ENCODE peak calls at places on chromosome 13, in nine cellular contexts. O is heart left ventricle; I is heart right ventricle; S is tibial artery; P is uterus; W is SJCRH30; A is CD8-positive, alpha-beta T cell; X is cardiac fibroblast; M is SK-N-SH. R is an unnamed sample.

GRCh38 chr13:20923272-20923671 is 20.7 kb upstream of the XPO4 start:
- DNase-seq in M (no peak), X (no peak), W (peak), S (no peak), A (no peak), P (no peak), O (peak), I (no peak), R (no peak)

GRCh38 chr13:44507639-44508038 is 68.5 kb downstream of the TSC22D1 start:
- DNase-seq in P (no peak), W (no peak), A (no peak), O (no peak), S (no peak), M (no peak), X (no peak), I (no peak), R (no peak)

GRCh38 chr13:82096256-82096655 is 1755.3 kb upstream of the SPRY2 start:
- DNase-seq in I (no peak), S (no peak), P (no peak), X (no peak), M (no peak), W (no peak), A (no peak), O (no peak), R (no peak)

GRCh38 chr13:43368003-43368402 is 344.6 kb downstream of the DNAJC15 start:
- DNase-seq in P (no peak), M (no peak), X (no peak), I (no peak), W (no peak), S (no peak), O (no peak), A (no peak), R (peak)

GRCh38 chr13:93859666-93860065 is 619.8 kb downstream of the DCT start:
- DNase-seq in X (peak), S (no peak), W (no peak), P (no peak), A (no peak), I (no peak), O (no peak), M (no peak), R (peak)

GRCh38 chr13:41621716-41622508 is 164.6 kb downstream of the RGCC start:
- DNase-seq in S (no peak), O (no peak), X (peak), I (no peak), W (no peak), M (no peak), P (no peak), A (no peak), R (no peak)

GRCh38 chr13:84279166-84279565 is 396.9 kb upstream of the SLITRK1 start:
- DNase-seq in W (no peak), I (no peak), S (no peak), P (no peak), M (no peak), O (no peak), A (no peak), X (no peak), R (no peak)

GRCh38 chr13:98300956-98301641 is 124.0 kb upstream of the RNF113B start:
- DNase-seq in O (no peak), I (no peak), P (no peak), W (peak), M (no peak), S (no peak), A (no peak), X (no peak), R (peak)

GRCh38 chr13:66915596-66916185 is 314.4 kb downstream of the PCDH9 start:
- DNase-seq in S (no peak), X (peak), I (no peak), P (no peak), O (no peak), W (no peak), M (no peak), A (no peak), R (no peak)

GRCh38 chr13:112973577-112973951 is 4.5 kb downstream of the MCF2L start:
- DNase-seq in X (no peak), A (no peak), M (no peak), W (no peak), O (no peak), I (no peak), S (no peak), P (no peak), R (no peak)

GRCh38 chr13:105406551-105406950 is 1128.9 kb downstream of the EFNB2 start:
- DNase-seq in A (no peak), O (no peak), I (no peak), P (no peak), W (no peak), X (no peak), M (no peak), S (no peak), R (no peak)

GRCh38 chr13:85864963-85865530 is 65.8 kb upstream of the SLITRK6 start:
- DNase-seq in I (no peak), A (no peak), O (no peak), W (no peak), S (no peak), P (no peak), X (peak), M (peak), R (peak)

GRCh38 chr13:24651718-24652345 is 28.4 kb upstream of the ATP12A start:
- DNase-seq in S (no peak), X (no peak), O (no peak), P (no peak), I (no peak), W (no peak), A (no peak), M (no peak), R (no peak)

GRCh38 chr13:29849731-29850212 is 645 bp downstream of the UBL3 start:
- DNase-seq in M (peak), S (peak), P (peak), X (peak), O (peak), I (peak), A (peak), W (peak), R (peak)

GRCh38 chr13:98822238-98822606 is 69.8 kb upstream of the SLC15A1 start:
- DNase-seq in S (no peak), A (no peak), O (no peak), W (no peak), P (no peak), M (peak), I (no peak), X (peak), R (no peak)

GRCh38 chr13:31038834-31039552 is 106.5 kb downstream of the TEX26 start:
- DNase-seq in O (no peak), S (no peak), W (peak), P (no peak), X (no peak), M (no peak), I (no peak), A (no peak), R (no peak)

GRCh38 chr13:72163671-72164070 is 296.7 kb upstream of the DACH1 start:
- DNase-seq in M (no peak), P (no peak), O (no peak), A (no peak), S (no peak), I (no peak), W (no peak), X (no peak), R (no peak)

GRCh38 chr13:39565036-39565949 is 37.7 kb downstream of the LHFPL6 start:
- DNase-seq in M (no peak), O (peak), P (peak), I (no peak), S (no peak), X (peak), A (no peak), W (peak), R (peak)

GRCh38 chr13:95195146-95195545 is 106.1 kb downstream of the ABCC4 start:
- DNase-seq in A (no peak), W (no peak), P (no peak), O (no peak), S (no peak), M (no peak), X (no peak), I (no peak), R (no peak)

DNA sequence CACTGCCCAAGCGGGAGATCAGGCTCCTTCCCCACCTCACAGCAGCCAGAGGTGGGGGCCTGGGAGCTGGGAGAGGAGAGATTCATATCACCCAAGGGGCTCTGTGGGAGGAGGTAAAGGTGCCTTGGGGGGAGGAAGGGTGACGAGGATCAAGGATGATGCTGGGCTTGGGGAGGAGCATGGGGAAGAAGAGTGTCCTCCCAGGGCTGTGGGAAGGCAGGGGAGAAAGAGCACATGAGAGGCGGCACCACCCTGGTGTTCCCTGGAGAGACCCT is 82.7 kb downstream of the ANKRD10 start:
- DNase-seq in O (no peak), S (no peak), P (no peak), W (no peak), I (no peak), X (no peak), A (no peak), M (no peak), R (peak)
- H3K4me3 ChIP-seq in O (no peak), S (no peak), P (no peak), W (no peak), I (no peak), X (no peak), A (no peak), M (no peak), R (no peak)

DNA sequence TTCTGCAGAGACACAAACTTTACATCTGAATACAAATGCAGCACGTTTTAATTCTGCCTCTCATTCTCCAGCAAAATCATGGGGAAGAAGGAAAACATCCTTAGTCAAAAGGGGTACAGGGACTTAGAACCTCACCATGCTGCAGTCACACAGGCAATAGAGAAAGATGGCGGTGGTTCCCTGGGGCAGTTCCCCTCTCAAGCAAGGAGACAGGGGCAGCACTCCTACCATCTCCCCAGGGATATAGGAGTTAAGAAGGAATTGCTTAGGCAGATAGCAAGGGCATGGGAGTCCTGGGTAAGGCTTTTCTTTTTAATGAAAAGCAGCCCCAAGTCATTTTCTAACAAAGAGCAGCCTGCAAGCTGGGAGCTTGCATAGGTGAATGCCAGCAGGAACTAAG is 514.8 kb downstream of the IRS2 start:
- DNase-seq in I (no peak), P (no peak), O (no peak), M (no peak), X (no peak), W (no peak), S (no peak), A (no peak), R (no peak)
- H3K4me3 ChIP-seq in I (no peak), P (no peak), O (no peak), M (no peak), X (no peak), W (peak), S (no peak), A (no peak), R (peak)

DNA sequence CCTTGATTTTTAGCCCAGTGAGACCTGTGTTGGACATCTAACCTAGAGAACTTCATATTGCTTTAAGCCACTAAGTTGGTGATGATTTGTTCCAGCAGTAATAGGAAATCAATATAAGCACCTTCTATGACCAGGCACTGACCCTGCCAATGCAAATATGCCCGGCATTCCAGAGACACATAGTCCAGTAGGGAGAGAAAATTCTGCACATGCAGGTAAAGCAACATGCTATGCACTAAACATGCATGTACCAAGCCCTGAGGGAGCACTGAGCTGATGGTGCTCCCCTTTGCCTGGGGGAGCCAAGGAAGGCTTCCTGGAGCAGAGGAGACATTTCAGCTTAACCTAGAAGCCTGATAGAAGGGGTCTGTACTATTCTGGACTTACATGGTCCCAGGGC is 40.4 kb upstream of the C13orf42 start:
- DNase-seq in O (no peak), M (no peak), S (no peak), W (no peak), P (no peak), A (no peak), I (no peak), X (no peak), R (no peak)
- H3K4me3 ChIP-seq in O (no peak), M (no peak), S (no peak), W (no peak), P (no peak), A (no peak), I (no peak), X (no peak), R (no peak)

GRCh38 chr13:23623394-23623793 is 53.2 kb downstream of the TNFRSF19 start:
- DNase-seq in W (no peak), A (no peak), O (no peak), I (no peak), S (no peak), M (no peak), X (no peak), P (no peak), R (no peak)
- H3K4me3 ChIP-seq in W (no peak), A (no peak), O (no peak), I (no peak), S (no peak), M (no peak), X (no peak), P (no peak), R (no peak)

GRCh38 chr13:106558527-106558926 is 9.4 kb downstream of the ARGLU1 start:
- DNase-seq in W (no peak), S (no peak), O (no peak), P (no peak), M (no peak), X (no peak), I (no peak), A (no peak), R (no peak)

GRCh38 chr13:106561551-106562170 is 6.3 kb downstream of the ARGLU1 start:
- DNase-seq in S (no peak), X (peak), A (peak), O (peak), M (no peak), W (no peak), P (no peak), I (no peak), R (no peak)

GRCh38 chr13:106565127-106565775 is 2.7 kb downstream of the ARGLU1 start:
- DNase-seq in M (no peak), I (no peak), X (no peak), A (no peak), S (no peak), O (no peak), W (no peak), P (no peak), R (no peak)

GRCh38 chr13:106562301-106562700 is 5.6 kb downstream of the ARGLU1 start:
- DNase-seq in I (no peak), W (no peak), O (no peak), X (no peak), M (no peak), P (no peak), A (no peak), S (no peak), R (no peak)

DNA sequence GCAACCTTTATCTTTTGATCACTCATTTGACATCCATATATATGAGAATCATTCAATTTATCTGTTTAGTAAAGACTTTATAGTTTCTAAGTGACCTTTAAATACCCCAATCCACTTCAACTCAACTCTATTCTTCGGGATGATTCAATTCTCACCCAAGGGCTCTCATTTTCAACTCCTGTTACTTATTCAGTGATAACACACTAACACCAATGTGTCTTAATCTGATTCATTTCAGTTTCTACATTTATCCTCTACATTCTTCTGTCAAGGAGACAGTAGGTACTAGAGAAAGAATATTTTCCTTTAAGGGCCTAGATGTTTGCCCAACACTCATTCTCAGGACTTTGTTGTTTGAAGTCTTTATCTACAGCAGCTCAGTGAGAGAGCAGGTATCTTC is 7.1 kb downstream of the ARGLU1 start:
- DNase-seq in I (no peak), A (no peak), S (no peak), W (no peak), P (no peak), M (no peak), X (no peak), O (no peak), R (no peak)
- H3K4me3 ChIP-seq in I (no peak), A (no peak), S (no peak), W (no peak), P (no peak), M (no peak), X (no peak), O (no peak), R (no peak)

GRCh38 chr13:59266478-59267063 is 897.2 kb downstream of the DIAPH3 start:
- DNase-seq in I (no peak), X (peak), M (no peak), O (no peak), W (no peak), S (no peak), A (no peak), P (no peak), R (no peak)

GRCh38 chr13:59259416-59260000 is 904.2 kb downstream of the DIAPH3 start:
- DNase-seq in P (no peak), X (no peak), S (no peak), I (no peak), A (no peak), O (no peak), M (no peak), W (no peak), R (no peak)

GRCh38 chr13:59263531-59263930 is 900.2 kb downstream of the DIAPH3 start:
- DNase-seq in M (no peak), P (no peak), X (no peak), O (no peak), A (no peak), W (no peak), I (no peak), S (no peak), R (no peak)

DNA sequence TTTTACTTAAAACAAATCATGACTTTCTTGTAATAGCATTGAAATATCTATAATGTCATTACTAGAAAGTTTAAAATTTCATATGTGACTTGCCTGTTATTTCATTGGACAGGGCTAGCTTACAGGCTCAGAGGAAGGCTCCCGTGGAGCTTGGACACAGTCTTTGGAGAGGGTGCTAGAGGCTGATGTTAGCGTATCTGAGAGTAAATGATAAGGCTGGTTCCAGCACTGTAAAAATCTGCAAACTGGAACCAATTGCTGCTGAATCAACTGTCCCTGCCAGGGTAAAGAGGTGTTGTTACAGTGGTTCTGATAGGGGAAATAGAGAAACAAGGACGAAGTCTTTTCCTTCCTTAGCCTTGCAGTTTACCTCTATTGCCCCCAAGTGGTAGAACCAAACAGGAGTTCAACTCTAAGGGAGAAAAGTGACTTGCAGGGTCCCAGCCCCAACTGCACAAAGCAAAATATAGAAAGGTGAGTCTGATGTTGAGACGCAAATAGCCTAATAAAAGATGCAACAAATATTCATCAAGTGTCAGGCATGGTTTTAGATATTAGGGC is 901.7 kb downstream of the DIAPH3 start:
- DNase-seq in M (no peak), A (no peak), I (no peak), O (no peak), W (no peak), P (no peak), X (peak), S (no peak), R (no peak)
- H3K4me3 ChIP-seq in M (no peak), A (no peak), I (no peak), O (no peak), W (no peak), P (no peak), X (no peak), S (no peak), R (no peak)

GRCh38 chr13:26699197-26699490 is 61.4 kb downstream of the GPR12 start:
- DNase-seq in I (no peak), S (no peak), M (no peak), W (no peak), P (no peak), X (no peak), A (no peak), O (no peak), R (no peak)
- H3K4me3 ChIP-seq in I (no peak), S (no peak), M (no peak), W (no peak), P (no peak), X (no peak), A (no peak), O (no peak), R (no peak)

GRCh38 chr13:48319458-48320395 is 16.2 kb downstream of the RB1 start:
- DNase-seq in X (no peak), O (no peak), M (no peak), P (no peak), W (no peak), I (no peak), S (no peak), A (peak), R (no peak)
- H3K4me3 ChIP-seq in X (no peak), O (peak), M (no peak), P (no peak), W (no peak), I (no peak), S (peak), A (peak), R (no peak)

DNA sequence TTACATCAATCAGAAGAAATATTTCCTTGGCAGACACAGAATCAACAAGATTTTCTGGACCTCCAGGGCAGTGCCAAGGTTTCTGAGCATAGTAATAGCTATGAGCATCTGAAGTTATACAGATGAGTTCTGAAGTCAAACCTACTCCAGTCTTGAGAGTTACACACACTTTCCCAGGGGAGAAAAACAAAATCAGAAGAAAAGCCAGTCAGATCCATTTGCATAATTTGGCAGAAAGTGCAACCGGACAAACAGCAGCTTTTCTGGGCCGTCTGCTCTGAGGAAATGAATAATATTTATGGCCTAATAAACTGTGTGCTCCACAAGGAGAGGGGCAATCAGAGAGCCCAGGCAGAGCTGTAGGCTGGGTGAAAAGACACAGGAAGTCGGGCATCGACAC is 93.1 kb downstream of the KL start:
- DNase-seq in W (no peak), I (no peak), O (no peak), A (no peak), S (no peak), X (peak), P (no peak), M (no peak), R (no peak)
- H3K4me3 ChIP-seq in W (no peak), I (no peak), O (no peak), A (no peak), S (no peak), X (no peak), P (no peak), M (no peak), R (no peak)

GRCh38 chr13:36920612-36921185 is 661 bp upstream of the SMAD9 start:
- DNase-seq in X (no peak), W (peak), A (no peak), P (no peak), I (no peak), O (no peak), M (no peak), S (no peak), R (peak)
- H3K4me3 ChIP-seq in X (peak), W (peak), A (no peak), P (peak), I (no peak), O (peak), M (peak), S (peak), R (peak)